ENCODE peak calls at places on chromosomes 7 and 10, in eight cellular contexts. P is HS-5, S is heart left ventricle, H is Kasumi-1, X is non-pigmented ciliary epithelial cell, J is adrenal gland, L is cerebellar cortex, U is endothelial cell. V is an unnamed sample.

GRCh38 chr7:29641651-29642050 is 78.0 kb downstream of the PRR15 start:
- DNase-seq in S (no peak), P (no peak), J (no peak), X (no peak), U (no peak), L (no peak), H (no peak), V (no peak)

GRCh38 chr10:106560925-106561640 is 603.4 kb downstream of the SORCS1 start:
- DNase-seq in U (no peak), L (no peak), J (no peak), S (no peak), H (no peak), X (peak; percentile 73), P (peak; percentile 43), V (no peak)

GRCh38 chr10:90847436-90847835 is 10.4 kb downstream of the HTR7 start:
- DNase-seq in H (peak; percentile 78), U (no peak), X (no peak), S (no peak), J (peak; percentile 44), P (no peak), L (no peak), V (no peak)

GRCh38 chr7:106895246-106895864 is 30.3 kb downstream of the PIK3CG start:
- DNase-seq in P (no peak), U (no peak), J (no peak), L (no peak), H (peak; percentile 77), X (no peak), S (no peak), V (no peak)

GRCh38 chr10:75283150-75284096 is 47.7 kb upstream of the COMTD1 start:
- DNase-seq in L (peak; percentile 11), X (no peak), U (no peak), S (no peak), H (no peak), J (peak; percentile 87), P (no peak), V (no peak)

GRCh38 chr10:6347391-6347951 is 144.7 kb downstream of the PFKFB3 start:
- DNase-seq in J (no peak), U (no peak), L (peak; percentile 37), P (no peak), H (peak; percentile 47), X (no peak), S (no peak), V (no peak)

GRCh38 chr7:124929467-124930172 is at the start of gene POT1:
- DNase-seq in U (peak; percentile 95), L (peak; percentile 99), H (peak; percentile 99), S (peak; percentile 99), J (peak; percentile 99), P (peak; percentile 93), X (peak; percentile 99), V (peak; percentile 99)

GRCh38 chr10:117217196-117217761 is 20.0 kb downstream of the KCNK18 start:
- DNase-seq in P (no peak), S (no peak), H (peak; percentile 51), J (no peak), L (no peak), X (no peak), U (peak; percentile 28), V (no peak)

GRCh38 chr7:90749774-90750173 is 153.7 kb downstream of the CDK14 start:
- DNase-seq in J (no peak), S (no peak), H (peak; percentile 50), U (no peak), P (no peak), X (no peak), L (no peak), V (no peak)

V was measured in nucleus accumbens.